ENCODE peak calls at places on chromosomes 4 and X, in six cellular contexts. Q is AG09309; I is activated naive CD4-positive, alpha-beta T cell treated with anti-CD3 and anti-CD28 coated beads, Interleukin-2, amount 50 U/mL, for 16 hours; S is cardiac muscle cell; N is WERI-Rb-1; B is HEK293T. T is an unnamed sample.
A peak's percentile ranks its signal among the peaks of the same experiment; 100 is the strongest.

GRCh38 chr4:41939016-41939623 is 3.9 kb downstream of the TMEM33 start:
- DNase-seq in Q (no peak), I (no peak), S (peak; percentile 32), N (no peak), B (no peak), T (no peak)

GRCh38 chrX:136899206-136899605 is 18.7 kb upstream of the RBMX start:
- DNase-seq in Q (peak; percentile 34), I (no peak), S (peak; percentile 65), N (no peak), B (no peak), T (no peak)

GRCh38 chr4:52889778-52890400 is 27.8 kb downstream of the RASL11B start:
- DNase-seq in Q (no peak), I (no peak), S (no peak), N (no peak), B (no peak), T (no peak)

GRCh38 chr4:126843492-126844067 is 789.2 kb upstream of the INTU start:
- DNase-seq in Q (no peak), I (no peak), S (no peak), N (no peak), B (no peak), T (no peak)

GRCh38 chr4:172666711-172667368 is 501.8 kb upstream of the GALNT7 start:
- DNase-seq in Q (no peak), I (no peak), S (no peak), N (peak; percentile 47), B (peak; percentile 61), T (no peak)

GRCh38 chrX:2423293-2423692 is 77.5 kb downstream of the DHRSX start:
- DNase-seq in Q (peak; percentile 8), I (no peak), S (peak; percentile 28), N (no peak), B (no peak), T (no peak)

GRCh38 chrX:18654873-18655836 is 16.8 kb downstream of the RS1 start:
- DNase-seq in Q (no peak), I (no peak), S (peak; percentile 25), N (no peak), B (no peak), T (no peak)

GRCh38 chrX:107978707-107979307 is 3.4 kb downstream of the TEX13B start:
- DNase-seq in Q (no peak), I (no peak), S (peak; percentile 58), N (no peak), B (peak; percentile 55), T (peak; percentile 5)

GRCh38 chr4:25532579-25532978 is 123.1 kb upstream of the SLC34A2 start:
- DNase-seq in Q (no peak), I (no peak), S (no peak), N (no peak), B (no peak), T (no peak)

GRCh38 chrX:150690126-150690525 is 3.1 kb upstream of the MTMR1 start:
- DNase-seq in Q (peak; percentile 82), I (peak; percentile 12), S (peak; percentile 74), N (no peak), B (no peak), T (peak; percentile 82)

GRCh38 chr4:178148106-178148505 is 705.9 kb upstream of the AGA start:
- DNase-seq in Q (no peak), I (no peak), S (no peak), N (no peak), B (no peak), T (no peak)

GRCh38 chr4:15142201-15142600 is 139.9 kb downstream of the CPEB2 start:
- DNase-seq in Q (no peak), I (no peak), S (no peak), N (no peak), B (no peak), T (no peak)

GRCh38 chr4:93776386-93777080 is 52.0 kb upstream of the ATOH1 start:
- DNase-seq in Q (no peak), I (no peak), S (peak; percentile 45), N (no peak), B (no peak), T (no peak)

GRCh38 chr4:52560844-52561280 is 98.2 kb downstream of the USP46 start:
- DNase-seq in Q (peak; percentile 70), I (no peak), S (peak; percentile 58), N (no peak), B (no peak), T (peak; percentile 11)

GRCh38 chrX:128408842-128409241 is 356.6 kb upstream of the ACTRT1 start:
- DNase-seq in Q (no peak), I (no peak), S (no peak), N (no peak), B (no peak), T (no peak)

GRCh38 chrX:72609313-72609712 is 36.7 kb upstream of the HDAC8 start:
- DNase-seq in Q (no peak), I (no peak), S (peak; percentile 34), N (no peak), B (peak; percentile 29), T (no peak)

T was measured in GM04504.